ENCODE peak calls at places on chromosome 11, in seven cellular contexts. W, J, T, H, F, M and X are unnamed samples.

GRCh38 chr11:69535928-69536327 is 54.5 kb downstream of the LINC01488 start:
- DNase-seq in H (no peak), W (peak; percentile 63), F (no peak), M (no peak), T (no peak), J (no peak), X (no peak)

GRCh38 chr11:94948070-94948617 is 25.2 kb downstream of the CWC15 start:
- DNase-seq in H (no peak), M (no peak), T (no peak), F (no peak), J (no peak), W (no peak), X (no peak)

GRCh38 chr11:119509277-119509841 is 86.4 kb upstream of the THY1 start:
- DNase-seq in F (no peak), T (no peak), M (no peak), H (no peak), J (no peak), W (no peak), X (no peak)

GRCh38 chr11:19982761-19983495 is 177.3 kb downstream of the DBX1 start:
- DNase-seq in T (no peak), M (no peak), J (no peak), W (no peak), H (no peak), F (no peak), X (no peak)

GRCh38 chr11:9574806-9575530 is 1.5 kb downstream of the WEE1 start:
- DNase-seq in W (no peak), M (peak; percentile 66), T (peak; percentile 56), J (peak; percentile 93), H (peak; percentile 76), F (peak; percentile 65), X (peak; percentile 68)

GRCh38 chr11:96036863-96037262 is 113.0 kb upstream of the MTMR2 start:
- DNase-seq in F (no peak), T (no peak), H (no peak), W (no peak), M (no peak), J (no peak), X (no peak)

GRCh38 chr11:124648610-124649009 is 24.9 kb downstream of the SIAE start:
- DNase-seq in M (no peak), J (no peak), H (no peak), T (no peak), F (no peak), W (no peak), X (no peak)

GRCh38 chr11:34302046-34302921 is 55.5 kb downstream of the ABTB2 start:
- DNase-seq in J (no peak), T (peak; percentile 57), F (no peak), W (no peak), H (peak; percentile 38), M (no peak), X (no peak)

GRCh38 chr11:123186291-123186690 is 8.8 kb downstream of the CLMP start:
- DNase-seq in W (no peak), J (no peak), H (no peak), M (no peak), T (no peak), F (no peak), X (no peak)

GRCh38 chr11:894575-895201 is 15.9 kb downstream of the CHID1 start:
- DNase-seq in J (no peak), T (no peak), W (no peak), M (no peak), F (no peak), H (no peak), X (no peak)

GRCh38 chr11:83187463-83187862 is 6.0 kb upstream of the ANKRD42 start:
- DNase-seq in M (no peak), T (no peak), H (no peak), W (no peak), F (no peak), J (no peak), X (no peak)
- H3K27ac ChIP-seq in M (no peak overlapping the region), T (no peak overlapping the region), H (no peak overlapping the region), W (no peak overlapping the region), F (no peak overlapping the region), J (no peak overlapping the region), X (no peak overlapping the region)

GRCh38 chr11:28701760-28702449 is 593.7 kb downstream of the METTL15 start:
- DNase-seq in T (peak; percentile 69), J (no peak), F (no peak), M (no peak), W (no peak), H (no peak), X (no peak)

GRCh38 chr11:28702450-28702790 is 594.2 kb downstream of the METTL15 start:
- DNase-seq in W (no peak), M (no peak), H (no peak), F (no peak), T (peak; percentile 4), J (no peak), X (no peak)

GRCh38 chr11:28704801-28705200 is 596.6 kb downstream of the METTL15 start:
- DNase-seq in H (no peak), J (no peak), T (no peak), M (no peak), F (no peak), W (no peak), X (no peak)

GRCh38 chr11:28702871-28703270 is 594.7 kb downstream of the METTL15 start:
- DNase-seq in W (no peak), M (no peak), H (no peak), J (no peak), F (no peak), T (no peak), X (no peak)

DNA sequence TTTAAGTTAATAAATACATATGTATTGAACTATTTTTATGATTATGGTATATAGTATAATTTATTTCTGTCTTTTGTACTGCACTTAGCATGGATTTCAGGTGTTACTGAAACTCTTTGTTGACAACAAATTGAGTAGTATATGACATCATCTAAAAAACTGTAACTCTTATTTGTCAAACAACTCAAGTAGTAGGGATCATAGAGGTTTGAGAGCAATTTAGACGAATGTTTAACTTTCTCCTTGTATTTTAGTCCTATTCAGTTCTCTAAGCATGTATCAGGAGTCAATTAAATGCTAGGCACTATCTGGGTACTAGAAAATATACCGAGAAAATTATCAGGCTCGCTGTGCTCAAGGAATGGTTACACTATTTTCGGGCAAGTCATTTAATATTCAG is 595.2 kb downstream of the METTL15 start:
- DNase-seq in M (no peak), W (no peak), F (no peak), T (no peak), H (no peak), J (no peak), X (no peak)
- H3K4me3 ChIP-seq in M (no peak overlapping the region), W (no peak overlapping the region), F (no peak overlapping the region), T (no peak overlapping the region), H (no peak overlapping the region), J (no peak overlapping the region), X (no peak overlapping the region)

DNA sequence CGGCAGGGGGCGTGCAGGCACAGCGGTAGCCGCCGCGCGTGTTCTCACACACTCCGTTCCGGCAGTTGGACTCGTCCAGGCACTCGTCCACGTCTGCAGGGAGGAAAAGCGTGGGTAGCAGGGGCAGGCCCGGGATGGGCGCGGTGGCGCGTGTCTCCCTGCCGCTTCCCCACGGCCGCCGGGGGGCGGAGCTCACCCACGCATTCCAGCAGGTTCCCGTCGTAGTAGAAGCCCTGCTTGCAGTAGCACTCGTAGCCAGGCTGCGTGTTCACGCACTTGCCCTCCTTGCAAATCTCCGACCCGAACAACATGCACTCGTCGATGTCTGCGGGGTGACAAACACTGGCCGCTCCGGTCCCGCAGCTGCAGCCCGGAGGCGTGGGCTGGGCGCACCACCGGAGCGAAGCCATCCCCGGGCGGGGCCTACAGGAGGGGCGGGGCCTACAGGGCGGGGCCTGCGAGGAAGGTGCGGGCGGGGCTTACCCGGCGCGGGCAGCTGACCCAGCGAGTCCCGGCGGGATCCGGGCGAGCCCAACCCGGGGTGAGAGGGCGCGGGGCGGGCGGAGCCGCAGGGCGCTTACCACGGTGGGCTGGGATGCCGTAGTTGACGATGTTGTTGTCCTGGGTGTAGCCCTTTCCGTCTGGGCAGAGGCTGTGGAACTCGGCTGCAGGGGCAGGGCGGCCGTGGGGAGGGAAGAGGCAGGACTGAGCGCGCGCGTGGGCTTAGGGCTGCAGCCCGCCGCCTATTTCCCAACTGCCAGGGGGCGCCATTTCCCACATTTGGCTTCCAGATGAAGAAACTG is 15.6 kb downstream of the SCYL1 start:
- DNase-seq in H (peak; percentile 93), F (peak; percentile 89), T (peak; percentile 64), W (peak; percentile 99), J (peak; percentile 98), M (peak; percentile 91), X (peak; percentile 84)
- TF ChIP-seq POLR2A in H (no peak), F (peak; percentile 25), T (no peak), W (no peak), J (peak; percentile 19), M (peak; percentile 21), X (no peak)

GRCh38 chr11:117861151-117862018 is 15.1 kb downstream of the FXYD6 start:
- DNase-seq in H (no peak), W (no peak), T (no peak), J (no peak), M (no peak), F (peak; percentile 33), X (peak; percentile 70)
- H3K27ac ChIP-seq in H (peak overlapping the region; percentile 65), W (peak overlapping the region; percentile 77), T (no peak overlapping the region), J (peak overlapping the region; percentile 47), M (peak overlapping the region; percentile 4), F (peak overlapping the region; percentile 60), X (peak overlapping the region; percentile 83)

GRCh38 chr11:26996056-26996455 is 2.1 kb downstream of the FIBIN start:
- DNase-seq in F (no peak), J (no peak), W (no peak), T (no peak), M (no peak), H (no peak), X (no peak)
- H3K4me3 ChIP-seq in F (peak overlapping the region; percentile 54), J (peak overlapping the region; percentile 67), W (no peak overlapping the region), T (no peak overlapping the region), M (peak overlapping the region; percentile 64), H (no peak overlapping the region), X (no peak overlapping the region)

GRCh38 chr11:128735935-128736610 is 42.2 kb downstream of the FLI1 start:
- DNase-seq in J (no peak), F (no peak), W (no peak), T (no peak), M (no peak), H (no peak), X (no peak)
- TF ChIP-seq POLR2A in J (no peak), F (no peak), W (no peak), T (no peak), M (no peak), H (no peak), X (no peak)